ENCODE peak calls at places on chromosome 2, in five cellular contexts. V is left cardiac atrium, S is COR-L47, A is NCI-H82, N is choroid plexus epithelial cell. X is an unnamed sample.
A peak's percentile ranks its signal among the peaks of the same experiment; 100 is the strongest.

GRCh38 chr2:172137109-172137508 is 34.4 kb upstream of the DLX2 start:
- DNase-seq in N (no peak), V (no peak), S (no peak), A (no peak), X (no peak)

GRCh38 chr2:204691911-204692510 is 146.7 kb downstream of the PARD3B start:
- DNase-seq in S (peak; percentile 67), V (peak; percentile 41), A (peak; percentile 85), N (peak; percentile 98), X (no peak)

GRCh38 chr2:66693007-66693965 is 258.4 kb downstream of the MEIS1 start:
- DNase-seq in A (no peak), N (no peak), V (no peak), S (no peak), X (no peak)

GRCh38 chr2:159208449-159208848 is 78.1 kb downstream of the WDSUB1 start:
- DNase-seq in N (peak; percentile 32), V (no peak), S (no peak), A (peak; percentile 9), X (no peak)

GRCh38 chr2:65826567-65826966 is 394.2 kb upstream of the SPRED2 start:
- DNase-seq in A (peak; percentile 47), N (no peak), S (no peak), V (no peak), X (no peak)

GRCh38 chr2:53970095-53970897 is 497 bp downstream of the PSME4 start:
- DNase-seq in S (peak; percentile 24), N (peak; percentile 52), A (peak; percentile 73), V (peak; percentile 43), X (peak; percentile 65)

GRCh38 chr2:152505495-152505906 is 170.5 kb downstream of the FMNL2 start:
- DNase-seq in N (peak; percentile 88), A (no peak), V (peak; percentile 54), S (no peak), X (peak; percentile 62)

GRCh38 chr2:224927671-224928173 is 114.5 kb downstream of the DOCK10 start:
- DNase-seq in S (no peak), A (no peak), N (peak; percentile 72), V (no peak), X (peak; percentile 54)

GRCh38 chr2:74625658-74626425 is 22.3 kb downstream of the M1AP start:
- DNase-seq in A (peak; percentile 19), S (no peak), V (no peak), N (no peak), X (no peak)

GRCh38 chr2:120291464-120292311 is 39.0 kb downstream of the RALB start:
- DNase-seq in A (no peak), S (no peak), N (peak; percentile 38), V (no peak), X (no peak)

GRCh38 chr2:55418072-55418471 is 1.6 kb downstream of the CCDC88A start:
- DNase-seq in N (no peak), V (no peak), A (no peak), S (no peak), X (no peak)

GRCh38 chr2:224561234-224562005 is 23.7 kb downstream of the CUL3 start:
- DNase-seq in N (peak; percentile 33), S (no peak), V (no peak), A (no peak), X (no peak)

GRCh38 chr2:160319700-160320099 is 119.6 kb upstream of the ITGB6 start:
- DNase-seq in V (no peak), N (no peak), A (no peak), S (no peak), X (no peak)

GRCh38 chr2:42053791-42054656 is 6.2 kb downstream of the PKDCC start:
- DNase-seq in V (peak; percentile 64), S (no peak), N (no peak), A (peak; percentile 33), X (no peak)